ENCODE peak calls at places on chromosome 13, in four cellular contexts. H is psoas muscle, T is mucosa of descending colon, V is cardiac muscle cell. A is an unnamed sample.

GRCh38 chr13:100561599-100562204 is 26.9 kb downstream of the GGACT start:
- DNase-seq in H (no peak), T (no peak), V (no peak), A (no peak)

GRCh38 chr13:114124921-114125320 is 7.5 kb downstream of the RASA3 start:
- DNase-seq in H (no peak), T (no peak), V (no peak), A (peak; percentile 92)

GRCh38 chr13:114067886-114068722 is 64.3 kb downstream of the RASA3 start:
- DNase-seq in H (no peak), T (peak; percentile 61), V (no peak), A (no peak)

GRCh38 chr13:65856464-65856863 is 1373.7 kb downstream of the PCDH9 start:
- DNase-seq in H (no peak), T (no peak), V (no peak), A (peak; percentile 82)

GRCh38 chr13:71368301-71368700 is 498.7 kb downstream of the DACH1 start:
- DNase-seq in H (no peak), T (no peak), V (no peak), A (no peak)

GRCh38 chr13:59360108-59360507 is 803.6 kb downstream of the DIAPH3 start:
- DNase-seq in H (peak; percentile 13), T (no peak), V (no peak), A (no peak)

GRCh38 chr13:30832845-30833332 is 73.2 kb upstream of the MEDAG start:
- DNase-seq in H (peak; percentile 51), T (peak; percentile 94), V (peak; percentile 75), A (no peak)

GRCh38 chr13:24500977-24501376 is 11.6 kb downstream of the PARP4 start:
- DNase-seq in H (no peak), T (no peak), V (no peak), A (peak; percentile 68)

GRCh38 chr13:20869540-20869939 is 33.0 kb downstream of the XPO4 start:
- DNase-seq in H (no peak), T (no peak), V (no peak), A (peak; percentile 17)

GRCh38 chr13:20349564-20350379 is 117.7 kb upstream of the GJB6 start:
- DNase-seq in H (peak; percentile 60), T (no peak), V (no peak), A (peak; percentile 27)

GRCh38 chr13:59398127-59398526 is 765.6 kb downstream of the DIAPH3 start:
- DNase-seq in H (no peak), T (no peak), V (no peak), A (peak; percentile 1)

GRCh38 chr13:30063892-30064291 is 213.5 kb upstream of the UBL3 start:
- DNase-seq in H (no peak), T (no peak), V (no peak), A (no peak)

GRCh38 chr13:95156208-95156607 is 145.0 kb downstream of the ABCC4 start:
- DNase-seq in H (no peak), T (no peak), V (no peak), A (peak; percentile 46)

GRCh38 chr13:102726430-102726829 is 31.6 kb upstream of the METTL21C start:
- DNase-seq in H (no peak), T (no peak), V (no peak), A (peak; percentile 11)

GRCh38 chr13:49265822-49266221 is 18.1 kb downstream of the CDADC1 start:
- DNase-seq in H (no peak), T (no peak), V (no peak), A (peak; percentile 60)

GRCh38 chr13:100088648-100089601 is at the start of gene PCCA:
- DNase-seq in H (peak; percentile 97), T (peak; percentile 97), V (peak; percentile 99), A (peak; percentile 87)

GRCh38 chr13:60646600-60646999 is 249.6 kb downstream of the TDRD3 start:
- DNase-seq in H (no peak), T (no peak), V (no peak), A (no peak)

GRCh38 chr13:50449465-50449864 is 394.0 kb downstream of the DLEU7 start:
- DNase-seq in H (no peak), T (no peak), V (no peak), A (no peak)

GRCh38 chr13:101757446-101758039 is 305.1 kb downstream of the ITGBL1 start:
- DNase-seq in H (no peak), T (no peak), V (peak; percentile 19), A (peak; percentile 63)

GRCh38 chr13:72457151-72457550 is 270.3 kb downstream of the MZT1 start:
- DNase-seq in H (no peak), T (no peak), V (no peak), A (no peak)

GRCh38 chr13:100478107-100478809 is 110.3 kb downstream of the GGACT start:
- DNase-seq in H (no peak), T (no peak), V (no peak), A (no peak)

GRCh38 chr13:85651440-85651839 is 147.8 kb downstream of the SLITRK6 start:
- DNase-seq in H (no peak), T (no peak), V (no peak), A (no peak)

GRCh38 chr13:25872871-25873607 is 178.8 kb downstream of the SHISA2 start:
- DNase-seq in H (no peak), T (no peak), V (peak; percentile 72), A (no peak)

GRCh38 chr13:26420282-26420960 is 137.1 kb upstream of the WASF3 start:
- DNase-seq in H (no peak), T (no peak), V (no peak), A (no peak)

GRCh38 chr13:62627226-62627625 is 1211.6 kb upstream of the PCDH20 start:
- DNase-seq in H (no peak), T (no peak), V (no peak), A (no peak)

GRCh38 chr13:107005577-107005976 is 437.6 kb upstream of the ARGLU1 start:
- DNase-seq in H (no peak), T (no peak), V (no peak), A (no peak)

GRCh38 chr13:48902421-48902820 is 73.3 kb upstream of the FNDC3A start:
- DNase-seq in H (no peak), T (no peak), V (peak; percentile 5), A (peak; percentile 77)

GRCh38 chr13:19957320-19958118 is 1.0 kb upstream of the ZMYM2 start:
- DNase-seq in H (peak; percentile 67), T (peak; percentile 77), V (peak; percentile 49), A (peak; percentile 88)

GRCh38 chr13:40181203-40181845 is 485.1 kb downstream of the FOXO1 start:
- DNase-seq in H (no peak), T (no peak), V (peak; percentile 9), A (peak; percentile 89)

GRCh38 chr13:31629085-31629785 is 110.1 kb upstream of the RXFP2 start:
- DNase-seq in H (no peak), T (no peak), V (no peak), A (peak; percentile 81)

GRCh38 chr13:68358218-68358817 is 1128.2 kb upstream of the PCDH9 start:
- DNase-seq in H (no peak), T (no peak), V (no peak), A (no peak)

GRCh38 chr13:40271931-40272775 is 394.3 kb downstream of the FOXO1 start:
- DNase-seq in H (peak; percentile 76), T (no peak), V (no peak), A (peak; percentile 86)

GRCh38 chr13:53254495-53254894 is 225.9 kb downstream of the OLFM4 start:
- DNase-seq in H (no peak), T (no peak), V (peak; percentile 80), A (no peak)

GRCh38 chr13:111339366-111340143 is 19.1 kb downstream of the TEX29 start:
- DNase-seq in H (no peak), T (no peak), V (no peak), A (no peak)

GRCh38 chr13:98033277-98034247 is 80.1 kb downstream of the IPO5 start:
- DNase-seq in H (no peak), T (no peak), V (peak; percentile 48), A (peak; percentile 66)
- TF ChIP-seq CTCF in H (no peak), T (no peak), V (peak; percentile 49), A (peak; percentile 50)

GRCh38 chr13:44433863-44434262 is 60.2 kb downstream of the SERP2 start:
- DNase-seq in H (no peak), T (no peak), V (no peak), A (no peak)
- H3K4me3 ChIP-seq in H (peak overlapping the region; percentile 73), T (no peak overlapping the region), V (peak overlapping the region; percentile 93), A (no peak overlapping the region)

GRCh38 chr13:45731455-45731854 is 29.3 kb downstream of the CBY2 start:
- DNase-seq in H (no peak), T (no peak), V (no peak), A (no peak)

GRCh38 chr13:45728759-45729158 is 26.6 kb downstream of the CBY2 start:
- DNase-seq in H (no peak), T (no peak), V (peak; percentile 46), A (no peak)
- TF ChIP-seq CTCF in H (no peak), T (no peak), V (peak; percentile 15), A (peak; percentile 3)

GRCh38 chr13:33109801-33110200 is 93.6 kb downstream of the KL start:
- DNase-seq in H (no peak), T (peak; percentile 46), V (no peak), A (peak; percentile 43)
- H3K4me3 ChIP-seq in H (no peak overlapping the region), T (no peak overlapping the region), V (no peak overlapping the region), A (no peak overlapping the region)

DNA sequence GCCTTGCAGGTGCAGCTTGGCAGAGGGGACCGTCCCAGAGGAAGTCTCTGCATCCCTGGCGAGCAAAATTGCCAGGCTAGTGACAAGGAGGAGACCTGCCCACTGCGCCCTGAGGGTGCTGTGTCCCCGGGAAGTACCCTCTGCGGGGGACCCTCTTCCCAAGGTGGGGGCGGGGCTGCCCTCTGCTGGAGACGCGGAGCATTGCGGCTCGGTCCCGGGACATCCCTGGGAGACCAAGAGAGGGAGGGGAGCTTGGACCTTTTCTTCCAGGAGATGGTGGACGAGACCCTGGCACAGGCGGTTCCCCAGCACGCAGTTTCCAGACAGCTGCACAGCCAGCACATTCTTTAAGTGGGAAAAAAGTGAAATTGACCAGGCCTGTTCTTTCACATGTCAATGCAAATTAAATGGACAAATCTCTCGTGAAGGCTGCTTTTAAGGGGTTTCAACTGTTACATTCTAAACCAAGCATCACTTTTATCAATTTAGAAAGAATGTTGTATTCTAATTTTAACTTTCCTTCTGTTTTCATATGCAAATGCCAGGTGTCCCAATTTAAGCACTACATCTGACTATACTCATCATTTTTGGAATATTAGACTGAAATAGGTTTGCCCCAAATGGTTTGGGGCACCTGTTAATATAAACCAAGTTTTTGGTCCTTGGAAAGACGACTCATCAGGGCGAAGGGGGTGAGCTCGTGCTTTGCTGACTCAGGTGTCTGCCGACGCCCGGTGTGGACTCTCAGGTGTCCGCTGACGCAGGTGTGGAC is 60.7 kb downstream of the MCF2L start:
- DNase-seq in H (no peak), T (peak; percentile 67), V (peak; percentile 63), A (no peak)
- TF ChIP-seq CTCF in H (peak; percentile 55), T (peak; percentile 74), V (peak; percentile 94), A (peak; percentile 76)

GRCh38 chr13:110305001-110305400 is 2.0 kb downstream of the COL4A1 start:
- DNase-seq in H (no peak), T (no peak), V (no peak), A (peak; percentile 43)
- H3K4me3 ChIP-seq in H (peak overlapping the region; percentile 77), T (no peak overlapping the region), V (no peak overlapping the region), A (no peak overlapping the region)

A was measured in fibroblast of mammary gland.